ENCODE peak calls at places on chromosome 6, in four cellular contexts. L is esophagus muscularis mucosa, Q is Peyer's patch, M is HCT116. T is an unnamed sample.
A peak's percentile ranks its signal among the peaks of the same experiment; 100 is the strongest.

GRCh38 chr6:160279850-160280249 is 21.2 kb upstream of the SLC22A2 start:
- DNase-seq in L (no peak), Q (no peak), M (no peak), T (no peak)

GRCh38 chr6:47414517-47415167 is 62.9 kb upstream of the CD2AP start:
- DNase-seq in L (no peak), Q (no peak), M (no peak), T (no peak)

GRCh38 chr6:43434001-43434400 is 6.7 kb downstream of the ABCC10 start:
- DNase-seq in L (no peak), Q (no peak), M (no peak), T (no peak)

GRCh38 chr6:89487864-89488263 is 54.9 kb downstream of the ANKRD6 start:
- DNase-seq in L (no peak), Q (no peak), M (no peak), T (no peak)

GRCh38 chr6:163741743-163742363 is 327.3 kb downstream of the QKI start:
- DNase-seq in L (no peak), Q (no peak), M (no peak), T (no peak)

GRCh38 chr6:157492741-157493140 is 111.8 kb downstream of the ZDHHC14 start:
- DNase-seq in L (peak; percentile 72), Q (no peak), M (no peak), T (no peak)

GRCh38 chr6:54847799-54848597 is 1.4 kb downstream of the FAM83B start:
- DNase-seq in L (no peak), Q (no peak), M (peak; percentile 32), T (no peak)

GRCh38 chr6:18242062-18242851 is 22.1 kb downstream of the DEK start:
- DNase-seq in L (no peak), Q (no peak), M (peak; percentile 72), T (no peak)

GRCh38 chr6:130997061-130997753 is 65.8 kb downstream of the EPB41L2 start:
- DNase-seq in L (no peak), Q (no peak), M (no peak), T (no peak)

GRCh38 chr6:44234101-44235090 is 11.0 kb downstream of the SLC29A1 start:
- DNase-seq in L (peak; percentile 96), Q (peak; percentile 66), M (no peak), T (no peak)

GRCh38 chr6:163984446-163984936 is 570.0 kb downstream of the QKI start:
- DNase-seq in L (peak; percentile 50), Q (no peak), M (no peak), T (no peak)

GRCh38 chr6:30611150-30611855 is 5.7 kb downstream of the PPP1R10 start:
- DNase-seq in L (no peak), Q (no peak), M (no peak), T (no peak)

GRCh38 chr6:166476061-166476591 is 93.4 kb upstream of the MPC1 start:
- DNase-seq in L (no peak), Q (peak; percentile 29), M (no peak), T (no peak)
- H3K4me1 ChIP-seq in L (no peaks in the 10 kb centered on the region), Q (no peaks in the 10 kb centered on the region), M (no peaks in the 10 kb centered on the region), T (no peaks in the 10 kb centered on the region)

GRCh38 chr6:291148-291696 is 1.1 kb upstream of the DUSP22 start:
- DNase-seq in L (peak; percentile 90), Q (no peak), M (no peak), T (no peak)

GRCh38 chr6:293185-294174 is 1.2 kb downstream of the DUSP22 start:
- DNase-seq in L (peak; percentile 93), Q (no peak), M (no peak), T (no peak)

GRCh38 chr6:294656-295565 is 2.6 kb downstream of the DUSP22 start:
- DNase-seq in L (peak; percentile 70), Q (no peak), M (no peak), T (no peak)

GRCh38 chr6:291697-292505 is at the start of gene DUSP22:
- DNase-seq in L (peak; percentile 97), Q (peak; percentile 95), M (peak; percentile 45), T (no peak)

DNA sequence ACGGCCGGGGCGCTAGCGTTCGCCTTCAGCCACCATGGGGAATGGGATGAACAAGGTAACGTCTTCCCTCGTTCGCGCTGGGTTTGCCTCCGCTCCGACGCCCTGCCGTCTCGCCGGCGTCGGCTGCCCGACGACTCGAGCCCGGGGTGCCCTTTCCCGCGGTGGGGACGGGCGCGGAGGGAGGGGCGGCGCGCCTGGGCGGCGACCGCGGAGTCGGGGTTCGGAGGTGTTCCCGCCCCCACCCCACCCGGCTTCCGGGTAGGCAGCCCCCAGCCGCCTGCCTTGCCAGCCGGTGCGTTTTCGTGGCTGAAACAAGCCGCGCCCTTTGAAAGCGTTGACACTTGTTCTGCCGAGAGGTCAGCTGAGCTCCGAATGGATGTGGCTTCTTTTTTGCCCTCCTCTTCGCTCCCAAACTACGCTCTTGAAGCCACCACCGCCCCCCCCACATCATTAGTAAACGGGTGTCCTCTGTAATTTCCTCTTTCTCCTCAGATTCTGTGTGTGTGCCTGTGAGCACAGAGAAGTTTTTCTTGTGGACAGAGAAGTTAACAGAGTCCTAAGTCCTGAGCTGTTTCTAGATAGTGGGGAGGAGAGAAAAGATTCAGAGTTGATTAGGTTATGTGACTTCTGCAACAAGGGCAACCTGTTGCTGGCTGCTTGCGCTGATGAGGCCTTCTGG is 358 bp downstream of the DUSP22 start:
- DNase-seq in L (peak; percentile 96), Q (peak; percentile 87), M (no peak), T (no peak)
- TF ChIP-seq POLR2A in L (peak; percentile 1), Q (no peak), M (no peak), T (no peak)

GRCh38 chr6:11770546-11771466 is 7.8 kb downstream of the ADTRP start:
- DNase-seq in L (peak; percentile 95), Q (peak; percentile 91), M (peak; percentile 89), T (peak; percentile 45)

GRCh38 chr6:11773013-11773412 is 5.6 kb downstream of the ADTRP start:
- DNase-seq in L (no peak), Q (no peak), M (no peak), T (no peak)

GRCh38 chr6:11771473-11772048 is 7.0 kb downstream of the ADTRP start:
- DNase-seq in L (no peak), Q (no peak), M (no peak), T (no peak)

GRCh38 chr6:11773581-11773980 is 5.0 kb downstream of the ADTRP start:
- DNase-seq in L (no peak), Q (no peak), M (no peak), T (no peak)

GRCh38 chr6:11772109-11772830 is 6.3 kb downstream of the ADTRP start:
- DNase-seq in L (no peak), Q (no peak), M (peak; percentile 76), T (no peak)
- H3K4me1 ChIP-seq in L (peaks cover 21% of the 10 kb centered on the region), Q (no peaks in the 10 kb centered on the region), M (peaks cover 28% of the 10 kb centered on the region), T (peaks cover 29% of the 10 kb centered on the region)

GRCh38 chr6:3268680-3269079 is 9.9 kb downstream of the PSMG4 start:
- DNase-seq in L (no peak), Q (no peak), M (no peak), T (no peak)
- TF ChIP-seq POLR2A in L (no peak), Q (no peak), M (no peak), T (no peak)

DNA sequence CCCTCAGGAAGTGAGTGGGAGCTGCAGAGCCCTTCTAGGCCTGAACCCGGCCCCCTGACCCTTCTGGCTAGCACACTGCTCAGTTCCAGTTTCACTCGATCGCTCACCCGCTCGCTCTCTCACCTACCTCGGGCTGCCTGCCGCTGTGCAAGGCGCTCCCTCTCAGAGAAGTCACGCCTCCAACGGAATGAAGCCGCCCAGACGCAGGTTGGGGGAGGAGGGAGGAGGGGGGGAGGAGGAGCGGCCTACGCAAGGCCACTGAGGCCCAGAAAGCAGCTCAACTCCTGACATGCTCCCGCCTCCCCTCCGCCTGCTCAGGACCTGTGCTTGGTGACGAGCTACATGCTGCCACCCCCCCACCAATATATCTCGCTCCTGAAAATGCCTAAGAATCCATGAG is 3.3 kb downstream of the GRM4 start:
- DNase-seq in L (no peak), Q (no peak), M (no peak), T (no peak)
- H3K4me1 ChIP-seq in L (peaks cover 38% of the 10 kb centered on the region), Q (peaks cover 16% of the 10 kb centered on the region), M (no peaks in the 10 kb centered on the region), T (peaks cover 21% of the 10 kb centered on the region)

DNA sequence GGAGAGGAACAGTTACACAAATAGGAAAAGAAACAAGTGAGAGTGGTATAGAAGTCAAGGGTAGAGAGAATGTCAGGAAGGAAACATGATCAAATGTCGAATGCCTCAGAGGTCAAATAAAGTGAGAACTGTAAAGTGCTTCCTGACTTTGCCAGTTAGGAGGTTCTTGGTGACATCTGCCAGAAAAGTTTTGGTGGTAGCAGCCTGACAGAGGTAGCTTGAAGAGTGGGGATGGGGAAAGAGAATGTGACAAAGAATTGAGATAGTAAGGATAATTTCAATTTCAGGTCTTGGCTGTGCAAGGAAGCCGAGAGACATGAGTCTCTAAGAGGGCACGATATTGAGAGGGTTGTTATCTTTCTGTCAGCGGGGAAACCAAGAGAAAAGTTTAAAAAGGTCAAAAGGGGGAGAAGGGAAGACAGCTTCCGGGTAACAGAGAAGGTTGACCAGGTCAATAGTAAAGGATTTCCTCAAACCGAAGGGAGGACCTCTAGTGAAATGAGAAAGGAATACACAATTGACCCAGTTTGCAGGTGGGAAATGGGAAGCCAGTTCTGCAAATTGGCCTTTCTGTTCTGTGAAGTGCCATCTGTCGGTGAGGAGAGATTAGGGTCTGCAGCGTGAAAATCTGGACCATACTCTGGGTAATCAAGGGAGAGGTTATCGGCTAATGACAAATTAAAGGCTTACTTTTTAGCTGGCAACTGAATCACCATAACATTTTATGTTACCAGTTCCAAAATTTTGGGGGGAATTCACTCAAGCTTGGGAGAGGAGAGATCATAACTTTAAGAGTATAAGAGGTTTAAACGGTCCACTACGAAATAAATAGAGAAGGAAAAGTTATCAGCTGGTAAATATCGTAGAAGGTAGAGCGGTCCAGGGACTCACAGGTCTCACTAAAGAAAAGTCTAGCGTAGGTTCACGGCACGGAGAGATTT is 973 bp upstream of the BRD2 start:
- DNase-seq in L (peak; percentile 84), Q (no peak), M (peak; percentile 73), T (no peak)
- TF ChIP-seq POLR2A in L (no peak), Q (no peak), M (no peak), T (no peak)

T was measured in esophagus squamous epithelium.